ENCODE peak calls at places on chromosomes 7 and 10, in four cellular contexts. B, J, G and Z are unnamed samples.

GRCh38 chr10:58952747-58953466 is 223.5 kb upstream of the PHYHIPL start:
- DNase-seq in J (peak), G (no peak), B (peak), Z (peak)

GRCh38 chr7:102404005-102404861 is 8.1 kb downstream of the PRKRIP1 start:
- DNase-seq in J (peak), G (no peak), B (peak), Z (no peak)

GRCh38 chr7:141609566-141609965 is 58.4 kb downstream of the AGK start:
- DNase-seq in B (no peak), G (no peak), J (peak), Z (no peak)

GRCh38 chr7:18356195-18356645 is 139.3 kb upstream of the HDAC9 start:
- DNase-seq in J (peak), G (no peak), B (peak), Z (no peak)

GRCh38 chr7:49706106-49706505 is 67.3 kb upstream of the VWC2 start:
- DNase-seq in G (no peak), J (no peak), B (no peak), Z (no peak)

GRCh38 chr10:15856328-15857000 is 3.8 kb downstream of the MINDY3 start:
- DNase-seq in J (no peak), B (no peak), G (no peak), Z (no peak)

GRCh38 chr10:78297997-78298396 is 264.3 kb downstream of the RPS24 start:
- DNase-seq in B (no peak), J (no peak), G (no peak), Z (no peak)

GRCh38 chr10:112397592-112397991 is 23.7 kb downstream of the ACSL5 start:
- DNase-seq in G (no peak), J (no peak), B (no peak), Z (no peak)

GRCh38 chr7:78939669-78940068 is 513.8 kb downstream of the MAGI2 start:
- DNase-seq in J (no peak), G (no peak), B (no peak), Z (no peak)

GRCh38 chr7:134613623-134614347 is 32.9 kb upstream of the BPGM start:
- DNase-seq in B (no peak), G (no peak), J (no peak), Z (no peak)

GRCh38 chr7:136656516-136656915 is 211.9 kb upstream of the CHRM2 start:
- DNase-seq in G (no peak), B (no peak), J (no peak), Z (no peak)

GRCh38 chr7:101564778-101565211 is 64.3 kb downstream of the MYL10 start:
- DNase-seq in B (peak), G (peak), J (peak), Z (no peak)

GRCh38 chr7:10521306-10521705 is 452.4 kb upstream of the PHF14 start:
- DNase-seq in B (no peak), J (no peak), G (no peak), Z (no peak)

GRCh38 chr10:122487231-122487765 is 25.9 kb downstream of the HTRA1 start:
- DNase-seq in G (no peak), J (no peak), B (no peak), Z (no peak)
- TF ChIP-seq POLR2AphosphoS5 in G (no peak), J (no peak), B (no peak), Z (no peak)

GRCh38 chr10:35639651-35640311 is 2.3 kb downstream of the FZD8 start:
- DNase-seq in B (no peak), J (peak), G (no peak), Z (no peak)

GRCh38 chr10:35642023-35642792 is at the start of gene FZD8:
- DNase-seq in G (no peak), J (peak), B (peak), Z (no peak)

GRCh38 chr10:35640474-35640873 is 1.6 kb downstream of the FZD8 start:
- DNase-seq in J (peak), B (no peak), G (no peak), Z (no peak)

GRCh38 chr10:35641430-35642015 is 573 bp downstream of the FZD8 start:
- DNase-seq in B (no peak), J (peak), G (no peak), Z (no peak)

DNA sequence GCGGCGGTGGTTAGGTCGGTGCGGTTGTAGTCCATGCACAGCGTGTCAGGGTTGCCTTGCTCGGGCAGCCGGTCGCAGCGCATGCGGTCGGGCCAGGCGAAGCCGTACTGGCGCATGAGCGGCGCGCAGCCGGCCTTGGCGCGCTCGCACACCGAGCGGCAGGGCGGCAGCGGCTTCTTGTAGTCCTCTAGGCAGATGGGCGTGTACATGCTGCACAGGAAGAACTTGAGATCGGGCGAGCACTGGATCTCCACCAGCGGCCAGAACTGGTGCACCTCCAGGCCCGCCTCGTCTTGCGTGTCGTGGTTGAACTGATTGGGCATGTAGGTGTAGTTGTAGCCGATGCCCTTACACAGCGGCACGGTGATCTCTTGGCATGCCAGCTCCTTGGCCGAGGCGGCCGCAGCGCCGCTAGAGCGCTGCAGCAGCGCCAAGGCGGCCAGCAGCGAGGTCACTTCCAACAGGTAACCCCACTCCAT is 1.1 kb downstream of the FZD8 start:
- DNase-seq in J (peak), B (peak), G (no peak), Z (no peak)
- TF ChIP-seq EZH2 in J (peak), B (no peak), G (peak), Z (no peak)

DNA sequence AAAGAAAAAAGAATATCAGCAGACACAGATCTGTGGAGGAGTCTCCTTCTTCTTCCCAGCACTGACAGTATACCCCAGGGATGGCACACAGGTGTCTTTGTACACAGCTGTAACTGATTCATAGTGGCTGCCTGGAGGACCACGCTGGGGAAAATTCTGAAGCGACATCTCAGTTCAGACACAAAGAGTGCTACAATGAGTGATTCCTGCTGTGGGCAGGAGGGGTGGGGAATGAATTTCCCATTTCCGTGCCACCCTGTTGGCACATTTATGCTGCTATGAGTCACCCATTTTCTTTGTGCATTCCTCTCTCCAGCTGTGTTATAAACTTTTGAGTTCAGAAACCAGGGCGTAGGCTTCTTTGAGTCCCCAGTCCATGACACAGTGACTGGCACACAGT is 24.2 kb upstream of the NPS start:
- DNase-seq in B (peak), J (no peak), G (no peak), Z (no peak)
- TF ChIP-seq POLR2AphosphoS5 in B (no peak), J (no peak), G (no peak), Z (no peak)

DNA sequence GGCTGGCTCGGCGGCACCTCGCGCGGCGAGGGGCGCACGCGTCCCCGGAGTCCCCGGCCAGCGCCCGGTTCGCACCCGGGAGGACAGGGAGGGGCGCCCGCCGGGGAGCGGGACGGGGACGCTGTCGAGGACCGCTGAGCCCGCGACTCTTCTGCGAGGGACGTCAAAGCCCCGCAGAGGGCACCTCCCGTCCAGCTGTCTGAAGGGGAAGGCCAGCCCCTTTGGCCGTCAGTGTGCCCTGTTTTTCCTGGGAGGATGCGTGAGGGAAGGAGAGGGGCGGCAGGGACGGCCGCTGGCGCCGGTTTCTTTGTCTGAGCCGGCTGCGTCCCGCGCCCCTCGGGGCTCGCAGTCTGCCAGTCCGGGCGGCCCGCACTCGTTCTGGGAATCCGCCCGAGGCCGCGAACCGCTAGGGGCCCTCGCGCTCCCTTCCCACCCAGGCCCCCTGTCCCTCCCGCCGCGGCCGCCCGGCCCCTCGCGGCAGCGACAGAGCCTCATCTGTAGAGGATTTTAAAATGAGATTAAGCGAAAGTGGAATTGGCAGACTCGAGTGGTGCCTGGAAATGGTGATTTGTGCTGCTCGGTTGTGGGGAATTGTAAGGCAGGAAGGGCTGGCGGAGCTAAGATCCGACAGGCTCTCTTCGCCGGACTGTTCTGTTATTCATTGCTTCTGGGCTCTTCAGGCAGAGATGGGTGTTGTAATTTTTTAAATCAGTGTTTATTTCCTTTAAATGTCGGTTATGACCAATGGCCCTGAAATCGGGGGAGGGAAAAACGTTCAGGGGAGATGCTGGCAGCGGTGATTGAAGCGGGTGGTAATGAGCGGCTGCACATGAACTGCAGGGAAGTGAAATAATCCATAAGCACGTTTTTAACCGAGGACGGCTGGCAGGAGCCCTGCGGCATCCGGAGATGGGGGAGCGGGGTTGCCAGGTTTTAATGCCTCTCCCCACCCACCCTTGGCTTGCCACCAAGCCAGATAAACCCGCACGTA is 622 bp upstream of the RELN start:
- DNase-seq in B (no peak), J (peak), G (no peak), Z (no peak)
- TF ChIP-seq EZH2 in B (no peak), J (peak), G (peak), Z (peak)

DNA sequence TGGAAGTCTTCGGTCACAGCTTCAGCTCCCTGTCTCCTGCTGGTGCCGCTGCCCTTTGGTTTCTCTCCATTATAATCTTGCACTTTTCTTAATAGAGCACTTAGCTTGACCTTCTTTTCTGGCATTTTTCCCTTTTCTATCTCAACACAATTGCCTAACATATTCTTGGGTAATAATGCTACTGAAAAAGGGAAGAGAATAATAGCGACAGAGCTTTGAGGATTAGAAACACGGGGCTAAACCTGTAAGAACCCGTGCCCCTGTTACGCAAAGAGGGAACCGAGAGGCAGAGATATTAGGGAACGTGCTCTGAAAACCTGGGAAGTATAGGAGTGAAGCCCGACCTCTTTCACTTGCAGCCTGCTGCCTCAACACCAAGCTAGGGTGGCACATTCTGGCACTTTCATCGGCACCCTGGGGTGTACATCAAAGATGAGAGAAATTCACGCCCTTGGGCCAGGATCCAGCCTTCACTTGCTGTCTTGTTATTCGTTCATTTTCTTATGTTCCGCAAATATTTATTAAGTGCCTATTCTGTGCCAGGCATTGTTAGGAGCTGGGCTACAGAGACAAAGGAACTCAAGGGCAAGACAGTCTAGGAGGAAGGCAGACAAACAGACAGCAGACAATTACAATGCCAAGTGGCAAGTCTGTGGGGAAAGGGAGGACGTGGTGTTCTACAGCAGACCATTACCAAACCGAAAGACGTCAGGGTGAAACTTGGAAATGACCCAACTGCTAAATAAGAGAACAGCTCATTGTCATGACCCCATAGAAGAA is 33.0 kb upstream of the GALNTL5 start:
- DNase-seq in J (no peak), G (no peak), B (no peak), Z (no peak)
- TF ChIP-seq POLR2AphosphoS5 in J (no peak), G (no peak), B (no peak), Z (no peak)

GRCh38 chr7:130380121-130380860 is at the start of gene CPA1:
- DNase-seq in G (no peak), B (no peak), J (no peak), Z (no peak)
- TF ChIP-seq EZH2 in G (no peak), B (no peak), J (no peak), Z (no peak)

DNA sequence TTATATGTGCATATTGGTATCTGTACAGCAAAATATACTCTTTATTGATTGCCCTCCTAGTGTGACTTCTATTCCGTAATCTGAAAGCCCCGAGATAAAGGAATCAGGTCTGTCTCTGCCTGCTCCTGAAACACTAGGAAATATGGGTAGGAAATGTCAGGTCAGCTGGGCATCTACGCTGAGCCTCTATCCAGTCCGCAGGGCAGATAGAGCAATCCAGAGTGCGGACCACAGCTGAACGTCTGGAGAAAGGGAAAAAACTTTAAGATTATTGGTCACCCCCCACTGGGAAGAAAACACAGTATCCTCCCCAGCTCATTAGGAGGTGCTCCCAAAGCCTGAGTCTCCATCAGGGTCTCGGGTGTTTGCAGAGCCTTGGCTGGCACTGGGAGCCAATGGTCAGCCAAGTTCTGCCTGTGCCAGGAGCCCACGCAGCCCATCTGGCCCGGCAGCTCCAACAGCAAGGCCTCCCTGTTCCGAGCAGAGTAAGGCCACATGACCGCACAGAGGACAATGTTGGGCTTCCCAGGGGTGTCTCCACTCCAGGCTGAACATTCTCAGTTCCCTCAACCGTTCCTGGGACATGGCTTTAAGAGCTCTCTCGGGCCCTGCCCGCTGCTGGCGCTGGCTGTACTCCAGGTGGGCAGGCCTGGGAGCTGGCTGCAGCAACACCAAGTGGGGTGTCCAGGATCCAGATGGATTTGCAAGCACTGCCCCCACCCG is 7.6 kb downstream of the CTBP2 start:
- DNase-seq in B (no peak), G (no peak), J (no peak), Z (no peak)
- TF ChIP-seq POLR2AphosphoS5 in B (no peak), G (peak), J (no peak), Z (no peak)

GRCh38 chr10:71860243-71861029 is 9.4 kb upstream of the PSAP start:
- DNase-seq in B (peak), G (peak), J (peak), Z (no peak)
- TF ChIP-seq EZH2 in B (no peak), G (no peak), J (no peak), Z (no peak)